ENCODE peak calls at places on chromosomes 16 and 17, in seven cellular contexts. D is SJSA1, B is HS-5, X is sigmoid colon, U is progenitor cell of endocrine pancreas, L is C1 segment of cervical spinal cord, J is Daoy. P is an unnamed sample.

GRCh38 chr16:81480856-81481821 is 36.5 kb downstream of the CMIP start:
- DNase-seq in J (peak), L (peak), D (no peak), B (no peak), U (no peak), X (peak), P (no peak)

GRCh38 chr17:21711182-21711581 is 18.9 kb downstream of the KCNJ18 start:
- DNase-seq in J (no peak), B (no peak), U (no peak), L (no peak), D (no peak), X (no peak), P (no peak)

GRCh38 chr17:51230306-51230705 is 29.5 kb downstream of the MBTD1 start:
- DNase-seq in D (no peak), L (no peak), J (no peak), U (no peak), X (no peak), B (no peak), P (no peak)

GRCh38 chr17:80781188-80781577 is 210.5 kb upstream of the CHMP6 start:
- DNase-seq in L (no peak), U (no peak), B (no peak), X (peak), J (no peak), D (no peak), P (no peak)

GRCh38 chr17:33112763-33113162 is 121.1 kb downstream of the SPACA3 start:
- DNase-seq in L (no peak), B (peak), X (no peak), J (peak), U (no peak), D (no peak), P (no peak)

GRCh38 chr17:12523244-12523643 is 142.4 kb upstream of the MYOCD start:
- DNase-seq in B (no peak), J (no peak), X (no peak), U (no peak), L (no peak), D (no peak), P (no peak)

GRCh38 chr16:69867796-69868565 is 83.2 kb upstream of the CLEC18A start:
- DNase-seq in D (no peak), B (no peak), U (no peak), X (no peak), L (no peak), J (no peak), P (no peak)

GRCh38 chr16:30692381-30693074 is 6.4 kb upstream of the SRCAP start:
- DNase-seq in L (no peak), J (no peak), D (no peak), U (no peak), B (no peak), X (no peak), P (no peak)

GRCh38 chr17:74654742-74655141 is 31.2 kb upstream of the CD300E start:
- DNase-seq in D (no peak), B (no peak), J (no peak), X (no peak), L (no peak), U (no peak), P (no peak)

GRCh38 chr17:76079577-76080206 is 710 bp downstream of the ZACN start:
- DNase-seq in U (no peak), D (no peak), J (no peak), X (no peak), L (no peak), B (no peak), P (no peak)

GRCh38 chr17:8939496-8940334 is 25.8 kb downstream of the PIK3R5 start:
- DNase-seq in J (no peak), L (no peak), X (no peak), D (no peak), B (no peak), U (no peak), P (no peak)

GRCh38 chr17:9529033-9529748 is 46.4 kb downstream of the STX8 start:
- DNase-seq in U (no peak), L (no peak), J (no peak), D (no peak), X (no peak), B (no peak), P (no peak)

GRCh38 chr16:84463221-84463620 is 41.2 kb downstream of the MEAK7 start:
- DNase-seq in U (no peak), J (no peak), X (peak), B (no peak), D (no peak), L (no peak), P (no peak)

GRCh38 chr17:39996789-39997188 is 16.2 kb downstream of the PSMD3 start:
- DNase-seq in U (no peak), B (no peak), D (no peak), J (no peak), X (peak), L (no peak), P (no peak)

GRCh38 chr17:74677558-74678466 is 34.9 kb downstream of the CD300LF start:
- DNase-seq in X (no peak), J (peak), B (peak), D (no peak), U (no peak), L (no peak), P (no peak)